ENCODE peak calls at places on chromosomes 5 and 9, in eight cellular contexts. O, G, C, Y, A, D, W and U are unnamed samples.

GRCh38 chr5:134524826-134525686 is at the start of gene JADE2:
- DNase-seq in O (peak; percentile 79), G (peak; percentile 67), C (peak; percentile 76), Y (peak; percentile 74), A (peak; percentile 68), D (peak; percentile 87), W (peak; percentile 87), U (peak; percentile 87)

GRCh38 chr5:173045481-173045880 is 10.7 kb upstream of the CREBRF start:
- DNase-seq in O (no peak), G (no peak), C (no peak), Y (no peak), A (no peak), D (no peak), W (no peak), U (no peak)

GRCh38 chr5:41009228-41009627 is 61.9 kb downstream of the MROH2B start:
- DNase-seq in O (no peak), G (peak; percentile 20), C (no peak), Y (no peak), A (peak; percentile 68), D (no peak), W (peak; percentile 24), U (peak; percentile 53)

GRCh38 chr5:34491251-34491620 is 164.9 kb upstream of the RAI14 start:
- DNase-seq in O (no peak), G (no peak), C (no peak), Y (no peak), A (no peak), D (no peak), W (no peak), U (no peak)

GRCh38 chr5:111954516-111955337 is 197.7 kb upstream of the NREP start:
- DNase-seq in O (no peak), G (peak; percentile 75), C (no peak), Y (no peak), A (no peak), D (no peak), W (no peak), U (peak; percentile 62)

GRCh38 chr9:503881-504852 is 289.5 kb downstream of the DOCK8 start:
- DNase-seq in O (peak; percentile 82), G (peak; percentile 55), C (peak; percentile 61), Y (peak; percentile 82), A (peak; percentile 81), D (peak; percentile 91), W (peak; percentile 80), U (peak; percentile 77)

GRCh38 chr9:107628444-107628843 is 138.9 kb upstream of the KLF4 start:
- DNase-seq in O (no peak), G (no peak), C (no peak), Y (no peak), A (no peak), D (no peak), W (no peak), U (no peak)

GRCh38 chr5:74935752-74936091 is 69.5 kb upstream of the FAM169A start:
- DNase-seq in O (no peak), G (no peak), C (no peak), Y (no peak), A (no peak), D (no peak), W (no peak), U (no peak)

GRCh38 chr5:15933481-15934207 is 245.9 kb downstream of the MARCHF11 start:
- DNase-seq in O (no peak), G (peak; percentile 81), C (no peak), Y (no peak), A (no peak), D (no peak), W (no peak), U (no peak)

GRCh38 chr5:81854915-81855314 is 104.0 kb upstream of the SSBP2 start:
- DNase-seq in O (no peak), G (no peak), C (no peak), Y (no peak), A (no peak), D (no peak), W (no peak), U (no peak)

GRCh38 chr5:107809201-107810034 is 138.7 kb upstream of the EFNA5 start:
- DNase-seq in O (no peak), G (peak; percentile 72), C (no peak), Y (no peak), A (no peak), D (no peak), W (no peak), U (peak; percentile 35)

GRCh38 chr5:160470437-160471341 is 49.0 kb downstream of the PTTG1 start:
- DNase-seq in O (peak; percentile 57), G (peak; percentile 68), C (no peak), Y (no peak), A (no peak), D (peak; percentile 27), W (no peak), U (peak; percentile 64)

GRCh38 chr5:177387405-177387804 is 3.2 kb downstream of the SLC34A1 start:
- DNase-seq in O (no peak), G (no peak), C (no peak), Y (no peak), A (no peak), D (peak; percentile 75), W (no peak), U (no peak)

GRCh38 chr9:73810585-73811215 is 659.0 kb downstream of the ANXA1 start:
- DNase-seq in O (no peak), G (peak; percentile 80), C (no peak), Y (no peak), A (peak; percentile 51), D (no peak), W (no peak), U (peak; percentile 88)

GRCh38 chr9:36924071-36924470 is 110.0 kb downstream of the PAX5 start:
- DNase-seq in O (no peak), G (peak; percentile 92), C (no peak), Y (no peak), A (peak; percentile 90), D (no peak), W (no peak), U (peak; percentile 68)

GRCh38 chr5:73797142-73797530 is 171.1 kb downstream of the ARHGEF28 start:
- DNase-seq in O (no peak), G (no peak), C (no peak), Y (no peak), A (no peak), D (no peak), W (no peak), U (no peak)

GRCh38 chr9:22990349-22990748 is 543.7 kb downstream of the DMRTA1 start:
- DNase-seq in O (no peak), G (no peak), C (no peak), Y (no peak), A (no peak), D (no peak), W (no peak), U (no peak)

GRCh38 chr5:32020271-32020670 is 153.8 kb downstream of the GOLPH3 start:
- DNase-seq in O (no peak), G (no peak), C (no peak), Y (no peak), A (no peak), D (peak; percentile 77), W (no peak), U (no peak)
- H3K4me1 ChIP-seq in O (no peaks in the 10 kb centered on the region), G (peaks cover 7% of the 10 kb centered on the region), C (no peaks in the 10 kb centered on the region), Y (peaks cover 55% of the 10 kb centered on the region), A (no peaks in the 10 kb centered on the region), D (peaks cover 56% of the 10 kb centered on the region), W (peaks cover 37% of the 10 kb centered on the region), U (peaks cover 59% of the 10 kb centered on the region)

DNA sequence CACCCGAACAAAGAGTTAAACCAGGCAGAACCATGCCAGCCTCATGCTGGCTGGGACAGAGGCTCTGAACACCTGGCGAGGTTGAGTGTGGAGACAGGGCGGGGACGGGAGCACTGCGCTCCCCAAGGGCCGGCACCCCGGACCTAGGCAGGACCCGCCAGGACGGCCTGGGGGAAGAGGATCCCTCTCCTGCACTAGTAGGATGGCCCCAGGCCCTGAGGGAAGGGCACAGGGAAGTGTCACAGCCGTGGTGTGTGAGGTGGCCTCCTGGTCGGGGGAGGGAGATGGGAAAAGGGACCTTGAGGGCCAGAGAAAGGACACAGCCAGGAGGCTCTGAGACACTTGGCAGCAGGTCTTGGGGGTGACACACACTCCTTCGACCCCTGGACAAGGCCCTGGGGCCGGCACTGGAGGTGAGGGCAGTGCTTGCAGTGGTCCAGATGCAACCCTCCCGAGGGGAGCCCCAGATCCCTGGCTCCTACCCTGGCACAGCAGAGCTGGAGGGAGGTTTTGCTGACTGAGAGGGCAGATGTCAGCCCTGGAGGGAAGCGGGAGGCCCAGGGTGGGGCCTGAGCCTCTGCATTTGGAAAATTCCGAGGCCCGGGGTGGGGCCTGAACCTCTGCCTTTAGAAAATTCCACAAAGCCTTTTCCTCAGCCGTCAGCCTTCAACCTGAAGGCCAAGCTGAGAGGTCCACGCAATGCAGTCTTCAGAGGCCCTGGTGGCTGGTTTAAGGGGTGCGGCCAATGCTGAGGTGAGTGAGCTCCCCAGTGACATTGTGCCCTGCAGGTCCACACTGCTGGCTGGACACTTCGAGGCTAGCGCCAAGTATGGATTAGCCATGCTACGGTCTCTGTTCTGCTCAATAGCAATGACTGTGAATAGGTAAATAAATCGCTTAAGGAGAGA is 24.8 kb upstream of the TERT start:
- DNase-seq in O (no peak), G (no peak), C (no peak), Y (no peak), A (no peak), D (no peak), W (no peak), U (no peak)
- H3K4me3 ChIP-seq in O (no peak overlapping the region), G (no peak overlapping the region), C (no peak overlapping the region), Y (no peak overlapping the region), A (no peak overlapping the region), D (no peak overlapping the region), W (no peak overlapping the region), U (no peak overlapping the region)

GRCh38 chr9:24257726-24258125 is 288.0 kb downstream of the IZUMO3 start:
- DNase-seq in O (no peak), G (peak; percentile 69), C (no peak), Y (no peak), A (peak; percentile 16), D (no peak), W (no peak), U (no peak)

GRCh38 chr9:24258626-24259025 is 287.1 kb downstream of the IZUMO3 start:
- DNase-seq in O (no peak), G (no peak), C (no peak), Y (no peak), A (no peak), D (no peak), W (no peak), U (no peak)
- H3K9me3 ChIP-seq in O (no peaks in the 10 kb centered on the region), G (no peaks in the 10 kb centered on the region), C (no peaks in the 10 kb centered on the region), Y (peaks cover under 1% of the 10 kb centered on the region), A (peaks cover 2% of the 10 kb centered on the region), D (no peaks in the 10 kb centered on the region), W (peaks cover 11% of the 10 kb centered on the region), U (no peaks in the 10 kb centered on the region)

DNA sequence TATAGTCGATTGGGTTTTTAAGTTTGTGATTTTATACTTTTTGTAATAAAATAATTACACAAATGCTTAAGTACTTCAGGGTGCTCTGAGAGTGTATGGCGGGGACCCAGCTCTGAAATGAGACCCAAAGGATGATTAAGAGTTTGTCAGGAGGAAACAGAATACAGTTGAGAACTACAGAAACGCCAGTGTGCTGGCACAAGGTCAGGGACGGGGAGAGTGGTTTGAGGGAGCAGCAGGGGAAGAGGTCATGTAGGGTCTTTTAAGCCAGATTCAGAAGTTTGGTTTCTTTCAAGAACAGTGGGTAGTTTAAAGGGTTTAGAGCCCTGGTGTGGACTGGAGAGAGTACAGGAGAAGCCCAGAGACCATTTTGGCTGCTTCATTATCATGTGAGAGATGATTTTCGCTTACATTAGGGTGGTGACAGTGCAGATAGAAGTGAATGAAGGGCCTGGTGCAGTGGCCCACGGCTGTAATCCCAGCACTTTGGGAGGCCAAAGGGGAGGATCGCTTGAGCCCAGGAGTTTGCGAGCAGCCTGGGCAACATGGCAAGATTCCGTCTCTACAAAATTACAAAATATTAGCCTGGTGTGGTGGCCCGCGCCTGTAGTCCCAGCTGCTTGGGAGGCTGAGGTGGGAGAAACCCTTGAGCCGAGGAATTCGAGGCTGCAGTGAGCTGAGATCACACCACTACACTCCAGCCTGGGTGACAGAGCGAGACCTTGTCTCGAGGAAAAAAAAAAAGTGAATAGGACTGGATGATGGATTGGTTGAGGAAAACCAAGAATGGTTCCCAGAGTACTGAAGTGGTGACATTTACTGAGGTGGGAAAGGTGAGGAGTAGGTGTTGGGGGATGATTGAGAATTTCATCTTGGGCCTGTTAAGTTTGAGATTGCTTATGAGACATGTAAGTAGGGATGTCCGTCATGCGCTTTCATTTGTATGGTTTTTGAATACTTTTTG is 1.4 kb upstream of the ETF1 start:
- DNase-seq in O (peak; percentile 27), G (peak; percentile 42), C (no peak), Y (no peak), A (peak; percentile 30), D (no peak), W (no peak), U (peak; percentile 58)
- H3K4me1 ChIP-seq in O (peaks cover 12% of the 10 kb centered on the region), G (no peaks in the 10 kb centered on the region), C (peaks cover 26% of the 10 kb centered on the region), Y (peaks cover 78% of the 10 kb centered on the region), A (peaks cover 29% of the 10 kb centered on the region), D (peaks cover 43% of the 10 kb centered on the region), W (peaks cover 60% of the 10 kb centered on the region), U (peaks cover 45% of the 10 kb centered on the region)